ENCODE peak calls at places on chromosomes 7 and 10, in six cellular contexts. A is posterior vena cava, U is HuH-7, K is non-pigmented ciliary epithelial cell, R is amniotic stem cell, I is NCI-H2029 treated with DMSO at 0.1 percent for 48 hours. Q is an unnamed sample.
A peak's percentile ranks its signal among the peaks of the same experiment; 100 is the strongest.

GRCh38 chr10:93383562-93383981 is 98.6 kb downstream of the MYOF start:
- DNase-seq in U (no peak), K (peak; percentile 86), A (no peak), I (no peak), R (peak; percentile 84), Q (no peak)

GRCh38 chr7:91722831-91723230 is 157.7 kb downstream of the MTERF1 start:
- DNase-seq in U (no peak), A (no peak), I (no peak), R (no peak), K (no peak), Q (no peak)

GRCh38 chr7:90262438-90262837 is 17.5 kb downstream of the CFAP69 start:
- DNase-seq in R (no peak), U (no peak), A (no peak), K (no peak), I (no peak), Q (no peak)

GRCh38 chr7:144439717-144440116 is 36.2 kb upstream of the NOBOX start:
- DNase-seq in A (no peak), U (no peak), K (no peak), R (no peak), I (no peak), Q (no peak)

GRCh38 chr7:139682136-139683013 is 95.4 kb downstream of the HIPK2 start:
- DNase-seq in A (no peak), R (no peak), U (no peak), K (peak; percentile 31), I (no peak), Q (peak; percentile 61)

GRCh38 chr7:40717242-40717641 is 582.4 kb downstream of the SUGCT start:
- DNase-seq in I (no peak), A (peak; percentile 90), R (no peak), K (no peak), U (no peak), Q (peak; percentile 25)

GRCh38 chr7:15652776-15653290 is 33.6 kb downstream of the MEOX2 start:
- DNase-seq in R (no peak), I (no peak), K (no peak), A (no peak), U (no peak), Q (no peak)

GRCh38 chr7:16431646-16432424 is 10.5 kb upstream of the CRPPA start:
- DNase-seq in K (no peak), I (no peak), U (peak; percentile 43), R (no peak), A (no peak), Q (peak; percentile 54)